ENCODE peak calls at places on chromosomes 12 and 14, in ten cellular contexts. S, M, N, Q, Y, R, C, G, L and J are unnamed samples.

GRCh38 chr12:95637010-95637409 is 85.7 kb upstream of the USP44 start:
- DNase-seq in C (no peak), N (no peak), M (no peak), S (no peak), Y (no peak), R (no peak), L (no peak), G (no peak), Q (no peak), J (no peak)

GRCh38 chr12:20701106-20701505 is 6.0 kb downstream of the SLCO1C1 start:
- DNase-seq in C (no peak), Q (no peak), R (no peak), N (no peak), M (no peak), Y (no peak), S (no peak), G (no peak), L (no peak), J (no peak)

GRCh38 chr14:70425349-70425748 is 8.5 kb upstream of the SYNJ2BP start:
- DNase-seq in C (no peak), R (no peak), G (no peak), M (no peak), N (no peak), Y (no peak), Q (no peak), S (no peak), L (no peak), J (no peak)

GRCh38 chr14:60658909-60659585 is 9.8 kb upstream of the SIX1 start:
- DNase-seq in G (no peak), N (no peak), M (no peak), L (no peak), S (no peak), R (no peak), Y (no peak), C (no peak), Q (no peak), J (no peak)

GRCh38 chr12:1797011-1797901 is 23.1 kb upstream of the LRTM2 start:
- DNase-seq in M (peak; percentile 70), G (peak; percentile 53), S (no peak), R (peak; percentile 44), C (no peak), N (no peak), Q (peak; percentile 81), L (no peak), Y (no peak), J (peak; percentile 44)

GRCh38 chr12:124655317-124656213 is 88.2 kb upstream of the NCOR2 start:
- DNase-seq in Y (peak; percentile 64), L (peak; percentile 84), S (peak; percentile 76), M (no peak), Q (peak; percentile 90), G (no peak), C (no peak), N (no peak), R (no peak), J (no peak)

GRCh38 chr14:32307881-32308582 is 21.1 kb upstream of the AKAP6 start:
- DNase-seq in C (no peak), L (peak; percentile 77), M (no peak), R (no peak), N (no peak), Q (no peak), S (no peak), G (no peak), Y (no peak), J (no peak)

GRCh38 chr12:65608319-65608916 is 215.9 kb upstream of the HMGA2 start:
- DNase-seq in R (no peak), G (no peak), Q (no peak), C (no peak), L (peak; percentile 38), M (no peak), Y (peak; percentile 29), S (no peak), N (no peak), J (no peak)

GRCh38 chr12:32921397-32921796 is 24.8 kb upstream of the PKP2 start:
- DNase-seq in C (no peak), G (no peak), Y (peak; percentile 29), S (peak; percentile 96), L (no peak), M (no peak), N (no peak), R (no peak), Q (no peak), J (no peak)

GRCh38 chr14:96999654-97000155 is 202.5 kb downstream of the VRK1 start:
- DNase-seq in G (no peak), L (no peak), M (no peak), R (no peak), Y (no peak), N (no peak), S (no peak), C (no peak), Q (no peak), J (no peak)

GRCh38 chr14:91369628-91370445 is 47.8 kb downstream of the CCDC88C start:
- DNase-seq in Y (peak; percentile 74), M (no peak), L (no peak), N (no peak), Q (no peak), R (no peak), G (peak; percentile 35), C (no peak), S (no peak), J (no peak)

GRCh38 chr12:22625671-22626251 is 790 bp downstream of the ETNK1 start:
- DNase-seq in Q (peak; percentile 69), S (peak; percentile 45), Y (peak; percentile 65), R (peak; percentile 28), N (no peak), M (no peak), C (peak; percentile 8), G (peak; percentile 22), L (peak; percentile 51), J (peak; percentile 40)

GRCh38 chr14:66281036-66281776 is 205.0 kb upstream of the CCDC196 start:
- DNase-seq in Q (no peak), G (no peak), N (no peak), M (no peak), C (no peak), R (no peak), L (no peak), S (no peak), Y (no peak), J (no peak)

GRCh38 chr12:120917748-120918147 is 13.6 kb upstream of the SPPL3 start:
- DNase-seq in M (no peak), S (no peak), Y (no peak), R (no peak), N (no peak), G (no peak), C (no peak), L (no peak), Q (no peak), J (no peak)

GRCh38 chr12:84508325-84508861 is 404.2 kb downstream of the SLC6A15 start:
- DNase-seq in N (no peak), G (no peak), R (no peak), L (peak; percentile 50), S (peak; percentile 82), C (no peak), Q (no peak), Y (peak; percentile 76), M (no peak), J (no peak)

GRCh38 chr12:50066402-50066801 is 9.0 kb downstream of the ASIC1 start:
- DNase-seq in M (no peak), S (no peak), C (no peak), G (no peak), Q (peak; percentile 84), L (peak; percentile 53), Y (no peak), R (no peak), N (no peak), J (no peak)

GRCh38 chr14:68608235-68608962 is 184.5 kb downstream of the ZFP36L1 start:
- DNase-seq in R (no peak), C (no peak), L (no peak), S (no peak), M (no peak), Y (no peak), G (no peak), Q (no peak), N (no peak), J (no peak)

GRCh38 chr12:13038491-13039161 is 5.6 kb upstream of the FAM234B start:
- DNase-seq in N (no peak), Q (no peak), S (no peak), R (no peak), L (peak; percentile 11), C (no peak), G (no peak), Y (peak; percentile 7), M (no peak), J (no peak)

GRCh38 chr14:32559048-32559447 is 229.9 kb downstream of the AKAP6 start:
- DNase-seq in Y (peak; percentile 3), L (no peak), N (no peak), Q (no peak), G (no peak), M (no peak), C (no peak), R (no peak), S (no peak), J (no peak)

GRCh38 chr14:22502007-22502406 is 87.0 kb downstream of the DAD1 start:
- DNase-seq in S (no peak), N (no peak), G (no peak), M (no peak), R (no peak), Y (no peak), L (no peak), Q (no peak), C (no peak), J (no peak)